ENCODE peak calls at places on chromosomes 3 and 15, in eight cellular contexts. L is uterus; V is CD4-positive, alpha-beta memory T cell; A is astrocyte; T is hepatocyte; K is IMR-90; N is psoas muscle; J is pancreas. W is an unnamed sample. For H3K4me1, the result is how much of the 10 kb centered on the place peaks cover.

GRCh38 chr3:146679191-146679590 is 74.0 kb upstream of the PLSCR5 start:
- DNase-seq in L (no peak), N (no peak), K (no peak), V (no peak), J (no peak), A (no peak), T (no peak), W (no peak)

GRCh38 chr3:122021811-122022401 is at the start of gene ILDR1:
- DNase-seq in J (peak), A (no peak), L (no peak), K (no peak), V (no peak), N (no peak), T (peak), W (no peak)

GRCh38 chr3:42376397-42376798 is 34.0 kb downstream of the LYZL4 start:
- DNase-seq in T (peak), L (peak), A (peak), V (no peak), N (peak), K (peak), J (no peak), W (peak)

GRCh38 chr3:184531580-184532290 is 29.9 kb upstream of the EPHB3 start:
- DNase-seq in J (no peak), N (no peak), L (no peak), K (no peak), A (no peak), V (no peak), T (no peak), W (no peak)

GRCh38 chr3:32405155-32405554 is 13.5 kb downstream of the CMTM7 start:
- DNase-seq in N (no peak), T (no peak), J (no peak), V (no peak), K (peak), L (no peak), A (peak), W (no peak)

GRCh38 chr3:72343078-72343477 is 505.2 kb downstream of the SHQ1 start:
- DNase-seq in T (no peak), N (no peak), K (peak), L (no peak), A (peak), V (no peak), J (no peak), W (no peak)

GRCh38 chr15:79154491-79155182 is 64.1 kb upstream of the RASGRF1 start:
- DNase-seq in K (no peak), V (no peak), L (no peak), T (no peak), J (no peak), N (no peak), A (no peak), W (no peak)

GRCh38 chr3:105414841-105415240 is 48.1 kb downstream of the ALCAM start:
- DNase-seq in J (no peak), K (peak), A (peak), T (peak), N (no peak), V (no peak), L (no peak), W (no peak)

GRCh38 chr3:150710097-150710496 is 6.4 kb upstream of the ERICH6 start:
- DNase-seq in T (no peak), K (peak), L (no peak), V (no peak), N (no peak), J (no peak), A (no peak), W (no peak)

GRCh38 chr3:99702953-99703352 is 64.6 kb downstream of the COL8A1 start:
- DNase-seq in A (peak), N (no peak), J (no peak), T (no peak), V (no peak), L (no peak), K (peak), W (no peak)

GRCh38 chr15:71151061-71151460 is 35.8 kb downstream of the THSD4 start:
- DNase-seq in T (no peak), N (no peak), A (peak), K (peak), V (no peak), L (no peak), J (no peak), W (no peak)

GRCh38 chr3:152474585-152474984 is 205.9 kb downstream of the MBNL1 start:
- DNase-seq in J (no peak), V (no peak), A (peak), T (peak), K (peak), L (peak), N (no peak), W (peak)

GRCh38 chr15:54556231-54556630 is 578.0 kb downstream of the UNC13C start:
- DNase-seq in A (no peak), T (no peak), K (no peak), V (no peak), N (no peak), L (no peak), J (no peak), W (no peak)
- H3K4me1 ChIP-seq in A (under half), T (under half), K (under half), V (under half), N (under half), L (under half), J (under half), W (under half)

DNA sequence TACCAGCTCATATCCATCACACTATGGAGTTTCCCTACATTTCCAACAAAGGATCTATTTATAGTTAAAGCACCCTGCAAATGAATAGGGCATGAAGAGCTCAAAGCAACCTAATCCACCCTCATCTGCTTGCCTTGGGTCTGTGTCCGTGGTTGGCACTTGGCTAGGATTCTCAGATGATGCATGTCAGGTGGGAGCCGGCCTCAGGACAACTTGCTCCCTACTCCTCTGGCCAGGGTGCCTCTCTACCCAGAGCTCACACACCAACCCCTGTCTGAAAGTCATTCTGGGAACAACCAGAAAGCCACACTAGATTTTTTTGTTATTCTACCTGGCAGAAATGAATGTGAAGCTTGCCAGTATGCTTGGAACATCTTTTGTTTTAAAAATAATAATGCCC is 13.2 kb downstream of the ARHGEF3 start:
- DNase-seq in K (no peak), V (no peak), A (no peak), L (no peak), N (peak), T (no peak), J (no peak), W (no peak)
- H3K4me1 ChIP-seq in K (under half), V (half or more), A (under half), L (under half), N (half or more), T (under half), J (half or more), W (under half)

GRCh38 chr3:158821847-158822246 is 20.0 kb downstream of the MFSD1 start:
- DNase-seq in V (no peak), A (no peak), N (no peak), J (no peak), T (no peak), L (no peak), K (no peak), W (no peak)

GRCh38 chr3:158823426-158823825 is 21.6 kb downstream of the MFSD1 start:
- DNase-seq in L (no peak), N (no peak), T (no peak), V (no peak), A (no peak), K (no peak), J (no peak), W (no peak)

GRCh38 chr3:158830391-158830790 is 28.5 kb downstream of the MFSD1 start:
- DNase-seq in L (no peak), K (peak), V (no peak), N (no peak), T (no peak), A (peak), J (no peak), W (no peak)

DNA sequence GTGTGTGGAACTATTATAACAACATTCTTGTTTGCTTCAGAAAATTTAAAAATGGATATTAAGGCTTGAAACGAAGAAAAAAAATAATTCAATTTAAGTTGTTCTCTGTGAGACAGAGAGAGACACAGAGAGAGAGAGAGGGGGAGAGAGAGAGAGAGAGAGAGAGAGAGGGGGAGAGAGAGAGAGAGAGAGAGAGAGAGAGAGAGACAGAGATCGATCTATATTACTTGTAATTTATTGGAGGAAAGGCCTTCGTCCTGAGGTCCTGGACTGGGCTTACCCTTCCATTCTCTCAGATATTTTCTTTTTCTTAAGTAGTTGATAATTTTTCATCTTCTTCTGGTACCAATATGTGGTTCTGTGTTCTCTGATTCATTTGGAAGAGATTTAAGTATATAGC is 25.9 kb downstream of the MFSD1 start:
- DNase-seq in K (no peak), L (no peak), N (no peak), J (no peak), T (no peak), V (no peak), A (no peak), W (no peak)
- H3K4me1 ChIP-seq in K (under half), L (under half), N (under half), J (under half), T (under half), V (under half), A (under half), W (under half)

GRCh38 chr15:36755341-36755740 is 175.9 kb downstream of the CDIN1 start:
- DNase-seq in T (no peak), J (no peak), A (no peak), L (no peak), N (no peak), K (no peak), V (no peak), W (no peak)
- H3K4me1 ChIP-seq in T (under half), J (under half), A (under half), L (under half), N (under half), K (under half), V (under half), W (under half)

GRCh38 chr3:8485141-8485840 is 16.3 kb upstream of the LMCD1 start:
- DNase-seq in L (no peak), K (no peak), N (no peak), A (no peak), J (no peak), T (no peak), V (no peak), W (no peak)

GRCh38 chr3:8485943-8486342 is 15.7 kb upstream of the LMCD1 start:
- DNase-seq in A (no peak), V (no peak), J (no peak), L (no peak), K (no peak), N (no peak), T (no peak), W (no peak)

GRCh38 chr3:8486434-8486833 is 15.2 kb upstream of the LMCD1 start:
- DNase-seq in K (no peak), J (no peak), T (no peak), A (no peak), V (no peak), L (no peak), N (no peak), W (no peak)

GRCh38 chr3:8488436-8488835 is 13.2 kb upstream of the LMCD1 start:
- DNase-seq in V (no peak), T (no peak), L (peak), K (no peak), J (no peak), N (no peak), A (peak), W (no peak)

GRCh38 chr3:8486945-8487344 is 14.7 kb upstream of the LMCD1 start:
- DNase-seq in K (no peak), L (no peak), N (no peak), J (no peak), A (no peak), T (peak), V (no peak), W (no peak)
- H3K4me1 ChIP-seq in K (under half), L (under half), N (half or more), J (under half), A (under half), T (under half), V (under half), W (under half)

GRCh38 chr3:53158700-53159414 is 2.2 kb upstream of the PRKCD start:
- DNase-seq in A (no peak), V (no peak), K (no peak), T (no peak), J (no peak), N (no peak), L (no peak), W (no peak)
- H3K4me1 ChIP-seq in A (under half), V (under half), K (under half), T (under half), J (half or more), N (under half), L (under half), W (under half)

DNA sequence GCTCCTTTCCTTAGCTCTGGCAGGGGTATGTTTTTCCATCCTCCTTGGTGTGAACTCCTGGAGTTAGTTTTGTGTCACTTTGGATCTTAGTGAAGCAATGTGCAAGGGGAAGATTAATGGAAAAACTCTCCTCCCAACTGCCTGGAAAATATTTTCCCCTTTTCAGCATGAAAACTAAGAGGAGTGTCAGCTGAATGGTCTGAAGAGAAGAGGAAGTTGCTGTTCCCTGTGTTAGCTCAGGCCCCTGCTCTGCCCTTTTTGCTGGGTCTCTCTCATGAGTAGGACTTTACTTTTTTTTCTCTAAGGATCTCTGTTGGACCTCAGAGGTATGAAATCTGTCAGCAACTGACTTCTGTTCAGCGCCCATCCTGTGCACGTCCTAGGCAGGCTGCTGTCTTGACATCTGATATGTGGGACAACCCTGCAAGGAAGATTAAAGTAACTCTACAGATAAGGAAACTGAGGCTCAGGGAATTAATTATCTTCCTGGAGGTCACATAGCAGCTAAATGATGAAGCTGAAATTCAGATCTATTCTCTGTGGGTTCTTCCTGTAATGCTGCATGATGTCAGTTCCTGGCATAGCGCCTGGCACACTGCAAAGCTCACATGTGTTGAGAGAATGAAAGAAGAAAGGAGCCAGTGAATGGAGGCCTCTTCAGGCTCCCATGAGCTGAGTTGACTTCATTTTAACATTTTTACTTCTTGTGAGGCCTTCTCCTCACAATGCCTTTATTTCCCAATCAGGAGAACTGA is 109.6 kb upstream of the GALNT15 start:
- DNase-seq in K (peak), N (peak), J (peak), A (peak), L (peak), V (no peak), T (peak), W (peak)
- H3K4me1 ChIP-seq in K (under half), N (under half), J (under half), A (half or more), L (under half), V (under half), T (under half), W (under half)

DNA sequence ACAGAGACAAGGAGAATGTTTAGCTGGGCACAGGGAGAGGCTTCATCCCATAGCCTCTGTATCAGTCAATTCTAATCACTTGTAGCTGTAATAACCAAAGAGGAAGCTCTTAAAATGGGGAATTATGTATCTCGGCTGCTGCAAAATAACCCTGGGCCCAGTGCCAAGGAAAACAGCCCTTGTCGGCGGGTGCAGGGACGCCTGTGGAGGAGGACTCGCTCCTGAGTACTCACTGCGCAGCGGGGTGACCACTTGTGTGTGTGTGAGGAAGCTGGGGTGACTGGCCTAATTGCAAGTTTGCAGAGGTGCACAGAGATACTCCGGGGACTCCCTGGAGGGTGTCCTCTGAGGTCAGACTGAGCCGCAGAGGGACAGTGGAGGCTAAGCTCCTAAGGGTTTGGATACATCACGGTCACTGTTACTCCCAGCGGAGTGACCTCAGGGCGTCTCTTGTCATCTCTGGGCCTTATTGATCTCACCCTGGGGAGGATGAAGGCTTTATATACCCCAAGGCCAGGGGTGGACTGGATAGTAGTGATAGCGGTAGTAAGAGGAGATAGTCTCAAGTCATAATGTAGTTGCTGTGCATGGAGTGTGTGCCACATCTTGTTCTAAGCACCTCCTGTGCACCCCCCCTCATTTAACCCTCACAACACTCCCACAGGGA is 37.2 kb downstream of the SLC6A6 start:
- DNase-seq in T (no peak), V (no peak), L (peak), J (peak), K (peak), A (no peak), N (peak), W (peak)
- H3K4me1 ChIP-seq in T (under half), V (under half), L (under half), J (under half), K (under half), A (under half), N (half or more), W (half or more)